ENCODE peak calls at places on chromosome 5, in ten cellular contexts. O is cardiac muscle cell, Q is left ventricle myocardium inferior, V is mesothelial cell of epicardium, G is AG10803, Y is IMR-90, D is neural progenitor cell, B is heart right ventricle, A is osteocyte, T is left lung. N is an unnamed sample.

GRCh38 chr5:139058121-139058520 is 140.0 kb downstream of the SIL1 start:
- DNase-seq in O (peak), Q (no peak), V (no peak), G (peak), Y (peak), D (no peak), B (no peak), A (no peak), T (no peak), N (no peak)

GRCh38 chr5:177362102-177362868 is 4.6 kb downstream of the RGS14 start:
- DNase-seq in O (no peak), Q (no peak), V (no peak), G (no peak), Y (no peak), D (no peak), B (no peak), A (no peak), T (peak), N (no peak)

GRCh38 chr5:150535611-150536010 is 27.7 kb downstream of the NDST1 start:
- DNase-seq in O (no peak), Q (no peak), V (no peak), G (no peak), Y (no peak), D (no peak), B (no peak), A (no peak), T (no peak), N (no peak)

GRCh38 chr5:116025831-116026230 is 6.4 kb upstream of the ARL14EPL start:
- DNase-seq in O (no peak), Q (no peak), V (no peak), G (no peak), Y (no peak), D (no peak), B (no peak), A (no peak), T (no peak), N (no peak)

GRCh38 chr5:138466058-138466899 is 1.0 kb downstream of the EGR1 start:
- DNase-seq in O (no peak), Q (no peak), V (no peak), G (peak), Y (peak), D (no peak), B (no peak), A (no peak), T (no peak), N (no peak)

GRCh38 chr5:141822134-141822533 is 56.1 kb downstream of the PCDH1 start:
- DNase-seq in O (peak), Q (peak), V (no peak), G (peak), Y (peak), D (no peak), B (no peak), A (no peak), T (no peak), N (no peak)

GRCh38 chr5:170467000-170467707 is 36.7 kb upstream of the KCNIP1 start:
- DNase-seq in O (peak), Q (no peak), V (no peak), G (peak), Y (peak), D (no peak), B (no peak), A (peak), T (no peak), N (no peak)

GRCh38 chr5:110785356-110785755 is 46.5 kb downstream of the SLC25A46 start:
- DNase-seq in O (peak), Q (no peak), V (no peak), G (no peak), Y (peak), D (no peak), B (no peak), A (no peak), T (no peak), N (no peak)

GRCh38 chr5:139903805-139904565 is 108.4 kb downstream of the PSD2 start:
- DNase-seq in O (peak), Q (no peak), V (no peak), G (no peak), Y (no peak), D (peak), B (no peak), A (no peak), T (peak), N (peak)

GRCh38 chr5:134133213-134133994 is 18.9 kb downstream of the TCF7 start:
- DNase-seq in O (no peak), Q (peak), V (no peak), G (no peak), Y (no peak), D (no peak), B (no peak), A (no peak), T (peak), N (peak)

GRCh38 chr5:178651046-178651810 is 24.4 kb upstream of the CLK4 start:
- DNase-seq in O (peak), Q (no peak), V (no peak), G (peak), Y (peak), D (no peak), B (no peak), A (no peak), T (no peak), N (no peak)

GRCh38 chr5:145531038-145531734 is 304.0 kb downstream of the PRELID2 start:
- DNase-seq in O (peak), Q (no peak), V (no peak), G (peak), Y (peak), D (no peak), B (no peak), A (no peak), T (no peak), N (no peak)

GRCh38 chr5:115813719-115814118 is 2.7 kb downstream of the CDO1 start:
- DNase-seq in O (no peak), Q (no peak), V (no peak), G (no peak), Y (no peak), D (peak), B (no peak), A (no peak), T (no peak), N (no peak)

GRCh38 chr5:54668096-54668495 is 150.5 kb downstream of the SNX18 start:
- DNase-seq in O (no peak), Q (no peak), V (no peak), G (no peak), Y (no peak), D (no peak), B (no peak), A (no peak), T (no peak), N (no peak)

GRCh38 chr5:79259383-79259782 is 23.5 kb downstream of the JMY start:
- DNase-seq in O (no peak), Q (no peak), V (no peak), G (no peak), Y (no peak), D (no peak), B (no peak), A (no peak), T (no peak), N (no peak)

GRCh38 chr5:76716456-76717157 is 681 bp downstream of the F2R start:
- DNase-seq in O (peak), Q (peak), V (peak), G (no peak), Y (no peak), D (peak), B (peak), A (no peak), T (peak), N (peak)

GRCh38 chr5:102955463-102955862 is 164.5 kb downstream of the GIN1 start:
- DNase-seq in O (no peak), Q (no peak), V (no peak), G (peak), Y (no peak), D (no peak), B (no peak), A (no peak), T (no peak), N (no peak)

GRCh38 chr5:36685631-36686147 is 79.3 kb downstream of the SLC1A3 start:
- DNase-seq in O (peak), Q (no peak), V (no peak), G (peak), Y (no peak), D (no peak), B (no peak), A (no peak), T (no peak), N (no peak)

GRCh38 chr5:176647870-176648466 is 684 bp downstream of the TSPAN17 start:
- DNase-seq in O (peak), Q (peak), V (peak), G (no peak), Y (no peak), D (peak), B (peak), A (no peak), T (peak), N (peak)

GRCh38 chr5:31476607-31477200 is 55.2 kb downstream of the DROSHA start:
- DNase-seq in O (no peak), Q (no peak), V (no peak), G (no peak), Y (no peak), D (no peak), B (no peak), A (no peak), T (no peak), N (no peak)

GRCh38 chr5:175856408-175856807 is 15.0 kb upstream of the CPLX2 start:
- DNase-seq in O (no peak), Q (no peak), V (no peak), G (no peak), Y (no peak), D (no peak), B (no peak), A (no peak), T (no peak), N (no peak)

GRCh38 chr5:176658007-176658599 is 10.8 kb downstream of the TSPAN17 start:
- DNase-seq in O (peak), Q (peak), V (no peak), G (peak), Y (peak), D (peak), B (peak), A (no peak), T (peak), N (peak)

GRCh38 chr5:101045689-101046088 is 142.6 kb upstream of the ST8SIA4 start:
- DNase-seq in O (peak), Q (no peak), V (no peak), G (no peak), Y (no peak), D (no peak), B (no peak), A (no peak), T (no peak), N (no peak)

GRCh38 chr5:41347569-41347968 is 134.2 kb upstream of the C6 start:
- DNase-seq in O (no peak), Q (no peak), V (no peak), G (no peak), Y (no peak), D (no peak), B (no peak), A (no peak), T (no peak), N (no peak)

GRCh38 chr5:38579105-38579504 is 22.7 kb upstream of the LIFR start:
- DNase-seq in O (no peak), Q (no peak), V (no peak), G (no peak), Y (no peak), D (no peak), B (no peak), A (no peak), T (no peak), N (no peak)

GRCh38 chr5:180604271-180604670 is 13.0 kb upstream of the SCGB3A1 start:
- DNase-seq in O (no peak), Q (no peak), V (no peak), G (no peak), Y (no peak), D (no peak), B (no peak), A (no peak), T (peak), N (peak)

GRCh38 chr5:24005384-24005783 is 498.0 kb downstream of the PRDM9 start:
- DNase-seq in O (no peak), Q (no peak), V (no peak), G (no peak), Y (no peak), D (no peak), B (no peak), A (no peak), T (no peak), N (no peak)
- TF ChIP-seq CTCF in O (no peak), Q (no peak), V (no peak), G (no peak), Y (no peak), D (peak), B (no peak), A (no peak), T (no peak), N (no peak)

DNA sequence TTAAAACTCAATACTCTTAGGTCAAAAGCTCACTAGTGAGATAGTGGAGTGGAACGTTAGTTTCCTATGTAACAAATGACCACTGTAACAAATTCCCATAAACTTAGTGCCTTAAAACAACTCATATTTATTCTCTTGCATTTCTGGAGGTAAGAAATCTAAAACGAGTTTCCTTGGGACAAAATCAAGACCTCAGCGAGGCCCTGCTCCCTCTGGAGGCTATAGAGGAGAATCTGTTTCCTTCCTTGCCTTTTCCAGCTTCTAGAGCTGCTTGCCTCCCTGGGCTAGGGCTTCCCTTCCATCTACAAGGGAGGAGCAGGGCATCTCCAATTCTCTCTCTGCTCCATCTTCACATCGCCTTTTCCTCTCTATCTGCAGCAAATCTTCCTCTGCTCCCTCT is 32.0 kb downstream of the SEMA5A start:
- DNase-seq in O (peak), Q (no peak), V (no peak), G (peak), Y (peak), D (peak), B (no peak), A (no peak), T (no peak), N (no peak)
- TF ChIP-seq CTCF in O (peak), Q (peak), V (no peak), G (peak), Y (peak), D (peak), B (no peak), A (peak), T (no peak), N (no peak)

GRCh38 chr5:117587111-117587510 is 1012.5 kb upstream of the SEMA6A start:
- DNase-seq in O (no peak), Q (no peak), V (no peak), G (no peak), Y (no peak), D (no peak), B (no peak), A (no peak), T (no peak), N (no peak)

GRCh38 chr5:117588611-117589010 is 1014.0 kb upstream of the SEMA6A start:
- DNase-seq in O (peak), Q (no peak), V (no peak), G (no peak), Y (no peak), D (no peak), B (no peak), A (no peak), T (no peak), N (no peak)

GRCh38 chr5:117594165-117594564 is 1019.5 kb upstream of the SEMA6A start:
- DNase-seq in O (peak), Q (no peak), V (no peak), G (peak), Y (no peak), D (peak), B (no peak), A (no peak), T (no peak), N (no peak)

GRCh38 chr5:117590944-117591343 is 1016.3 kb upstream of the SEMA6A start:
- DNase-seq in O (peak), Q (no peak), V (no peak), G (no peak), Y (peak), D (peak), B (no peak), A (no peak), T (no peak), N (no peak)
- TF ChIP-seq CTCF in O (peak), Q (peak), V (no peak), G (no peak), Y (peak), D (peak), B (no peak), A (peak), T (no peak), N (peak)

GRCh38 chr5:61256474-61256873 is 75.6 kb upstream of the ZSWIM6 start:
- DNase-seq in O (peak), Q (peak), V (no peak), G (no peak), Y (no peak), D (no peak), B (peak), A (no peak), T (peak), N (no peak)
- TF ChIP-seq CTCF in O (no peak), Q (no peak), V (no peak), G (no peak), Y (no peak), D (no peak), B (no peak), A (no peak), T (no peak), N (no peak)

DNA sequence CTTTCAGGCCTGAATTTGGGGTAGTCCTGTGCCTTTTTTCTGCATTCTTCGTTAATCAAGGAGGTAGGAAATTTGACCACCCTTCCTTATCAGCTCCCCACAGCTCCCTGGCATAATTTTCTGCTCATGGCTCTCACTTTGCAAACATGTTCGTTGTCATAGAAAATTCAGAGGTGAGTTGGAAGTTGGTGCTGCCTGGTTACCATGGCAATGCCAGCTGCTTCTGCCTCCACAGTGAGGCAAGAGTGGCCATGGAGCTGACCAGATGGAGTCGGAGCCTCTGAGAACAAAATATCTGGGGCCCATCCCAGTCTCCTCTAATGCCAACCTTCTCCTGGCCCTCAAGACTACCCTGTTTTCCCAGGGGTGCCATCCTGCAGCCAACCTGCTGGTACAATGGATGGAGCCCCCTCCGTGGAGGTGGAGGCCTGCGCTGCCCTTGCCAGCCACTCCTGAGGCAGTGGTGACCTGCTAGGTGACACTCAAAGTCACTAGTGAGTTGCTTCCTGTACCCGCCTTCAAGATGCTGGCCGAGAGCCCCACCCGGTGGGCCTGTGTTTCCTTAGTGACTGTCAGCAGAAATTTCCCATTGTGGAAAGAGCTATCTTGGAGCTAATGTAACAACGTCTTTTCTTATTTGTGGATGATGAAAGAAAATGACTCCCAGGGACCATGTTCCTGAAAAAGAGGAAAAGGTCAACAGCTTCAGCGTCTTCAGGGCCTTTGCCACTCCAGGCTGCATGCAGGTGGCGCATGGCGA is 116.8 kb upstream of the BOD1 start:
- DNase-seq in O (no peak), Q (no peak), V (no peak), G (no peak), Y (no peak), D (no peak), B (no peak), A (no peak), T (no peak), N (no peak)
- TF ChIP-seq CTCF in O (no peak), Q (no peak), V (no peak), G (no peak), Y (no peak), D (no peak), B (no peak), A (no peak), T (no peak), N (no peak)

GRCh38 chr5:168347368-168347767 is 55.9 kb downstream of the WWC1 start:
- DNase-seq in O (no peak), Q (no peak), V (no peak), G (no peak), Y (no peak), D (no peak), B (no peak), A (no peak), T (no peak), N (no peak)

GRCh38 chr5:168346417-168346816 is 55.0 kb downstream of the WWC1 start:
- DNase-seq in O (no peak), Q (no peak), V (no peak), G (no peak), Y (no peak), D (no peak), B (no peak), A (no peak), T (no peak), N (no peak)

GRCh38 chr5:168342985-168343384 is 51.5 kb downstream of the WWC1 start:
- DNase-seq in O (no peak), Q (no peak), V (no peak), G (no peak), Y (no peak), D (no peak), B (no peak), A (no peak), T (no peak), N (no peak)

GRCh38 chr5:168350315-168350714 is 58.9 kb downstream of the WWC1 start:
- DNase-seq in O (no peak), Q (no peak), V (no peak), G (no peak), Y (no peak), D (no peak), B (no peak), A (no peak), T (no peak), N (no peak)

DNA sequence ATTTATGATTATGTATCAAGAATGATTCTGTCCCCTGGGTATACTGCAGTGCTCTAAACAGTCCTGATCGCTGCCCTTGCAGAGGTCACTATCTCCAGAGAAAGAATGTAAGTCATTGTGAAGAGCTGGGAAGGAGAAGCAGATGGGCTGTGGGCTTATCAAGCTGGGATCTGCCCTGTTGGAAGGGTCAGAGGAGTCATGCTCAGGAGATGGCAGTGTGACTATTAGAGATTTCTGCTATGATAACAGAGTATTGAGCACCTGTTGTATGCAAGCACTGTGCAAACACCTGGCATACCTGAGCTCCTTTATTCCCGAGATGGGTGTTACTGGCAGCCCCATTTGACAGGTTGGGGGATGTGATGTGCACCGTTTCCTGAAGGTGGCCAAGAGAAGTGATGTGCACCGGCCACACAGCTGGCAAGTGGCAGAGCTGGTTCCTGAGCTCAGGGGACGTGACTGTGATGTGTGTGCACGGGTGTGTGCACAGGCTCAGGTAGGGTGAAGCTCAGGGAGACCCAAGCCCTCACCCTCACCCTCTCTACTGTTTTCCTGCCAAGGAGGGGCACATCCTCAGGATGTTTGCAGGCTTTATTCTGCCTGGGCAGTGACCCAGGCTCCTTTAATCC is 56.5 kb downstream of the WWC1 start:
- DNase-seq in O (no peak), Q (no peak), V (no peak), G (no peak), Y (no peak), D (no peak), B (no peak), A (no peak), T (no peak), N (no peak)
- TF ChIP-seq CTCF in O (no peak), Q (no peak), V (no peak), G (no peak), Y (no peak), D (no peak), B (no peak), A (no peak), T (no peak), N (no peak)

N was measured in glutamatergic neuron.